ENCODE peak calls at places on chromosomes 11 and 22, in eight cellular contexts. C is T-helper 1 cell; E is HEK293T; Z is H7; L is GM19239; A is effector memory CD8-positive, alpha-beta T cell; Q is iris pigment epithelial cell; R is stimulated activated CD4-positive, alpha-beta T cell treated with anti-CD3 and anti-CD28 coated beads, TNF-alpha, amount 100 ng/mL, for 48 hours. F is an unnamed sample.

GRCh38 chr22:46514592-46515207 is 22.7 kb downstream of the CELSR1 start:
- DNase-seq in Q (peak; percentile 39), A (no peak), Z (peak; percentile 80), E (no peak), R (no peak), C (no peak), L (no peak), F (no peak)

GRCh38 chr11:2673871-2674471 is 25.8 kb downstream of the KCNQ1OT1 start:
- DNase-seq in L (no peak), C (no peak), Q (no peak), A (no peak), Z (peak; percentile 57), R (no peak), E (no peak), F (no peak)

GRCh38 chr11:61682093-61682732 is 2.0 kb downstream of the DAGLA start:
- DNase-seq in Z (peak; percentile 47), L (no peak), R (no peak), Q (no peak), A (no peak), C (no peak), E (no peak), F (no peak)

GRCh38 chr11:3665336-3666022 is 5.7 kb downstream of the CHRNA10 start:
- DNase-seq in Z (no peak), L (no peak), E (no peak), R (no peak), C (no peak), A (no peak), Q (no peak), F (no peak)

GRCh38 chr11:67031791-67032561 is 9.0 kb downstream of the SYT12 start:
- DNase-seq in E (no peak), Z (no peak), R (no peak), C (no peak), A (no peak), L (no peak), Q (peak; percentile 69), F (no peak)

GRCh38 chr22:43861529-43861928 is 784 bp downstream of the SULT4A1 start:
- DNase-seq in Q (no peak), C (no peak), L (no peak), R (no peak), E (no peak), A (no peak), Z (no peak), F (no peak)

GRCh38 chr22:45644714-45645113 is 26.9 kb upstream of the ATXN10 start:
- DNase-seq in C (no peak), Z (no peak), A (no peak), L (no peak), E (no peak), Q (no peak), R (no peak), F (no peak)

GRCh38 chr11:101866619-101867491 is 48.0 kb upstream of the CEP126 start:
- DNase-seq in R (no peak), L (no peak), Q (peak; percentile 63), E (no peak), Z (no peak), A (no peak), C (no peak), F (no peak)

GRCh38 chr22:17581631-17582030 is 18.3 kb downstream of the SLC25A18 start:
- DNase-seq in R (no peak), Q (no peak), Z (peak; percentile 64), L (no peak), E (no peak), A (no peak), C (no peak), F (no peak)

GRCh38 chr11:65709661-65710060 is 2.4 kb upstream of the KAT5 start:
- DNase-seq in C (no peak), E (no peak), Z (no peak), R (no peak), A (no peak), L (no peak), Q (no peak), F (no peak)

GRCh38 chr11:59283825-59284772 is 71.4 kb upstream of the MPEG1 start:
- DNase-seq in E (peak; percentile 45), L (no peak), C (peak; percentile 14), Z (peak; percentile 16), Q (peak; percentile 51), A (peak; percentile 21), R (peak; percentile 25), F (no peak)

GRCh38 chr11:125621995-125622394 is 3.0 kb upstream of the CHEK1 start:
- DNase-seq in C (no peak), L (no peak), Q (peak; percentile 37), R (no peak), A (no peak), E (no peak), Z (no peak), F (no peak)

GRCh38 chr11:106959800-106960199 is 58.5 kb downstream of the GUCY1A2 start:
- DNase-seq in Q (peak; percentile 62), A (no peak), C (no peak), L (no peak), E (no peak), R (no peak), Z (no peak), F (no peak)

GRCh38 chr11:114208371-114208770 is 87.8 kb upstream of the NNMT start:
- DNase-seq in C (no peak), R (peak; percentile 2), E (no peak), A (peak; percentile 19), Q (peak; percentile 24), Z (no peak), L (no peak), F (no peak)

GRCh38 chr11:116275634-116276033 is 497.2 kb downstream of the BUD13 start:
- DNase-seq in A (no peak), R (no peak), Z (no peak), C (no peak), L (no peak), Q (no peak), E (no peak), F (no peak)

GRCh38 chr11:13667245-13667644 is 1.2 kb upstream of the FAR1 start:
- DNase-seq in E (no peak), Z (no peak), C (no peak), R (no peak), A (no peak), L (no peak), Q (peak; percentile 20), F (no peak)

F was measured in CMK.